ENCODE peak calls at places on chromosomes 11 and 22, in five cellular contexts. One of them, this sample, is unnamed.

GRCh38 chr11:95147364-95147905 is 57.8 kb downstream of the ENDOD1 start:
- DNase-seq in dermis blood vessel endothelial cell: peak
- DNase-seq in suprapubic skin: no peak
- DNase-seq in germinal center: no peak
- DNase-seq in activated CD4-positive, alpha-beta T cell treated with anti-CD3 and anti-CD28 coated beads, Interleukin-2, amount 50 U/mL, for 1 hour: no peak
- DNase-seq in this sample: no peak

GRCh38 chr22:16807109-16807508 is 18.1 kb downstream of the XKR3 start:
- DNase-seq in dermis blood vessel endothelial cell: no peak
- DNase-seq in suprapubic skin: no peak
- DNase-seq in germinal center: no peak
- DNase-seq in activated CD4-positive, alpha-beta T cell treated with anti-CD3 and anti-CD28 coated beads, Interleukin-2, amount 50 U/mL, for 1 hour: no peak
- DNase-seq in this sample: no peak

GRCh38 chr11:16356751-16357365 is 512 bp upstream of the SOX6 start:
- DNase-seq in dermis blood vessel endothelial cell: no peak
- DNase-seq in suprapubic skin: no peak
- DNase-seq in germinal center: no peak
- DNase-seq in activated CD4-positive, alpha-beta T cell treated with anti-CD3 and anti-CD28 coated beads, Interleukin-2, amount 50 U/mL, for 1 hour: no peak
- DNase-seq in this sample: no peak

GRCh38 chr11:70233511-70233919 is 30.4 kb downstream of the FADD start:
- DNase-seq in dermis blood vessel endothelial cell: peak
- DNase-seq in suprapubic skin: no peak
- DNase-seq in germinal center: no peak
- DNase-seq in activated CD4-positive, alpha-beta T cell treated with anti-CD3 and anti-CD28 coated beads, Interleukin-2, amount 50 U/mL, for 1 hour: no peak
- DNase-seq in this sample: no peak

GRCh38 chr22:26516503-26516902 is 4.2 kb upstream of the TFIP11 start:
- DNase-seq in dermis blood vessel endothelial cell: no peak
- DNase-seq in suprapubic skin: no peak
- DNase-seq in germinal center: no peak
- DNase-seq in activated CD4-positive, alpha-beta T cell treated with anti-CD3 and anti-CD28 coated beads, Interleukin-2, amount 50 U/mL, for 1 hour: no peak
- DNase-seq in this sample: no peak

GRCh38 chr11:102836290-102836875 is 7.0 kb downstream of the MMP3 start:
- DNase-seq in dermis blood vessel endothelial cell: no peak
- DNase-seq in suprapubic skin: no peak
- DNase-seq in germinal center: no peak
- DNase-seq in activated CD4-positive, alpha-beta T cell treated with anti-CD3 and anti-CD28 coated beads, Interleukin-2, amount 50 U/mL, for 1 hour: no peak
- DNase-seq in this sample: no peak

GRCh38 chr11:101306721-101307120 is 177.1 kb upstream of the PGR start:
- DNase-seq in dermis blood vessel endothelial cell: no peak
- DNase-seq in suprapubic skin: no peak
- DNase-seq in germinal center: no peak
- DNase-seq in activated CD4-positive, alpha-beta T cell treated with anti-CD3 and anti-CD28 coated beads, Interleukin-2, amount 50 U/mL, for 1 hour: no peak
- DNase-seq in this sample: no peak

GRCh38 chr11:94315664-94316063 is 11.3 kb downstream of the IZUMO1R start:
- DNase-seq in dermis blood vessel endothelial cell: no peak
- DNase-seq in suprapubic skin: no peak
- DNase-seq in germinal center: no peak
- DNase-seq in activated CD4-positive, alpha-beta T cell treated with anti-CD3 and anti-CD28 coated beads, Interleukin-2, amount 50 U/mL, for 1 hour: no peak
- DNase-seq in this sample: no peak

GRCh38 chr11:36412781-36413383 is 97.2 kb downstream of the TRAF6 start:
- DNase-seq in dermis blood vessel endothelial cell: no peak
- DNase-seq in suprapubic skin: no peak
- DNase-seq in germinal center: no peak
- DNase-seq in activated CD4-positive, alpha-beta T cell treated with anti-CD3 and anti-CD28 coated beads, Interleukin-2, amount 50 U/mL, for 1 hour: no peak
- DNase-seq in this sample: no peak

GRCh38 chr11:123006860-123007542 is 25.4 kb upstream of the BSX start:
- DNase-seq in dermis blood vessel endothelial cell: no peak
- DNase-seq in suprapubic skin: no peak
- DNase-seq in germinal center: no peak
- DNase-seq in activated CD4-positive, alpha-beta T cell treated with anti-CD3 and anti-CD28 coated beads, Interleukin-2, amount 50 U/mL, for 1 hour: no peak
- DNase-seq in this sample: no peak

GRCh38 chr22:26590525-26590858 is 560 bp upstream of the TPST2 start:
- DNase-seq in dermis blood vessel endothelial cell: peak
- DNase-seq in suprapubic skin: no peak
- DNase-seq in germinal center: no peak
- DNase-seq in activated CD4-positive, alpha-beta T cell treated with anti-CD3 and anti-CD28 coated beads, Interleukin-2, amount 50 U/mL, for 1 hour: no peak
- DNase-seq in this sample: no peak

GRCh38 chr22:27238935-27239510 is 562.5 kb downstream of the MN1 start:
- DNase-seq in dermis blood vessel endothelial cell: peak
- DNase-seq in suprapubic skin: no peak
- DNase-seq in germinal center: no peak
- DNase-seq in activated CD4-positive, alpha-beta T cell treated with anti-CD3 and anti-CD28 coated beads, Interleukin-2, amount 50 U/mL, for 1 hour: no peak
- DNase-seq in this sample: no peak

GRCh38 chr11:117914398-117914761 is 14.8 kb downstream of the TMPRSS13 start:
- DNase-seq in dermis blood vessel endothelial cell: no peak
- DNase-seq in suprapubic skin: no peak
- DNase-seq in germinal center: no peak
- DNase-seq in activated CD4-positive, alpha-beta T cell treated with anti-CD3 and anti-CD28 coated beads, Interleukin-2, amount 50 U/mL, for 1 hour: no peak
- DNase-seq in this sample: no peak

GRCh38 chr11:9002920-9003572 is 755 bp downstream of the NRIP3 start:
- DNase-seq in dermis blood vessel endothelial cell: no peak
- DNase-seq in suprapubic skin: no peak
- DNase-seq in germinal center: no peak
- DNase-seq in activated CD4-positive, alpha-beta T cell treated with anti-CD3 and anti-CD28 coated beads, Interleukin-2, amount 50 U/mL, for 1 hour: no peak
- DNase-seq in this sample: peak

GRCh38 chr11:85779956-85780640 is 30.8 kb downstream of the SYTL2 start:
- DNase-seq in dermis blood vessel endothelial cell: no peak
- DNase-seq in suprapubic skin: no peak
- DNase-seq in germinal center: no peak
- DNase-seq in activated CD4-positive, alpha-beta T cell treated with anti-CD3 and anti-CD28 coated beads, Interleukin-2, amount 50 U/mL, for 1 hour: no peak
- DNase-seq in this sample: no peak

GRCh38 chr11:64296830-64297721 is 3.1 kb upstream of the CATSPERZ start:
- DNase-seq in dermis blood vessel endothelial cell: no peak
- DNase-seq in suprapubic skin: no peak
- DNase-seq in germinal center: no peak
- DNase-seq in activated CD4-positive, alpha-beta T cell treated with anti-CD3 and anti-CD28 coated beads, Interleukin-2, amount 50 U/mL, for 1 hour: no peak
- DNase-seq in this sample: no peak

GRCh38 chr22:36015806-36016519 is 12.7 kb downstream of the RBFOX2 start:
- DNase-seq in dermis blood vessel endothelial cell: no peak
- DNase-seq in suprapubic skin: no peak
- DNase-seq in germinal center: no peak
- DNase-seq in activated CD4-positive, alpha-beta T cell treated with anti-CD3 and anti-CD28 coated beads, Interleukin-2, amount 50 U/mL, for 1 hour: no peak
- DNase-seq in this sample: no peak

GRCh38 chr11:27356624-27357222 is 6.3 kb downstream of the CCDC34 start:
- DNase-seq in dermis blood vessel endothelial cell: no peak
- DNase-seq in suprapubic skin: no peak
- DNase-seq in germinal center: no peak
- DNase-seq in activated CD4-positive, alpha-beta T cell treated with anti-CD3 and anti-CD28 coated beads, Interleukin-2, amount 50 U/mL, for 1 hour: no peak
- DNase-seq in this sample: no peak

GRCh38 chr22:34303656-34304055 is 383.4 kb upstream of the LARGE1 start:
- DNase-seq in dermis blood vessel endothelial cell: no peak
- DNase-seq in suprapubic skin: no peak
- DNase-seq in germinal center: no peak
- DNase-seq in activated CD4-positive, alpha-beta T cell treated with anti-CD3 and anti-CD28 coated beads, Interleukin-2, amount 50 U/mL, for 1 hour: no peak
- DNase-seq in this sample: no peak

GRCh38 chr11:72493426-72494108 is 59.2 kb upstream of the CLPB start:
- DNase-seq in dermis blood vessel endothelial cell: no peak
- DNase-seq in suprapubic skin: no peak
- DNase-seq in germinal center: no peak
- DNase-seq in activated CD4-positive, alpha-beta T cell treated with anti-CD3 and anti-CD28 coated beads, Interleukin-2, amount 50 U/mL, for 1 hour: no peak
- DNase-seq in this sample: no peak

GRCh38 chr11:102026217-102026616 is 21.0 kb upstream of the CFAP300 start:
- DNase-seq in dermis blood vessel endothelial cell: no peak
- DNase-seq in suprapubic skin: no peak
- DNase-seq in germinal center: no peak
- DNase-seq in activated CD4-positive, alpha-beta T cell treated with anti-CD3 and anti-CD28 coated beads, Interleukin-2, amount 50 U/mL, for 1 hour: no peak
- DNase-seq in this sample: no peak

GRCh38 chr11:102810943-102811528 is 13.1 kb upstream of the MMP1 start:
- DNase-seq in dermis blood vessel endothelial cell: peak
- DNase-seq in suprapubic skin: no peak
- DNase-seq in germinal center: no peak
- DNase-seq in activated CD4-positive, alpha-beta T cell treated with anti-CD3 and anti-CD28 coated beads, Interleukin-2, amount 50 U/mL, for 1 hour: no peak
- DNase-seq in this sample: no peak

GRCh38 chr11:23767576-23767975 is 729.3 kb upstream of the LUZP2 start:
- DNase-seq in dermis blood vessel endothelial cell: no peak
- DNase-seq in suprapubic skin: no peak
- DNase-seq in germinal center: no peak
- DNase-seq in activated CD4-positive, alpha-beta T cell treated with anti-CD3 and anti-CD28 coated beads, Interleukin-2, amount 50 U/mL, for 1 hour: no peak
- DNase-seq in this sample: no peak

GRCh38 chr11:6319001-6319878 is 1.1 kb downstream of the CAVIN3 start:
- DNase-seq in dermis blood vessel endothelial cell: peak
- DNase-seq in suprapubic skin: peak
- DNase-seq in germinal center: no peak
- DNase-seq in activated CD4-positive, alpha-beta T cell treated with anti-CD3 and anti-CD28 coated beads, Interleukin-2, amount 50 U/mL, for 1 hour: no peak
- DNase-seq in this sample: no peak

GRCh38 chr11:1964348-1964747 is 17.2 kb downstream of the MRPL23 start:
- DNase-seq in dermis blood vessel endothelial cell: no peak
- DNase-seq in suprapubic skin: no peak
- DNase-seq in germinal center: no peak
- DNase-seq in activated CD4-positive, alpha-beta T cell treated with anti-CD3 and anti-CD28 coated beads, Interleukin-2, amount 50 U/mL, for 1 hour: no peak
- DNase-seq in this sample: no peak

GRCh38 chr11:63745304-63746170 is 23.0 kb downstream of the ZFTA start:
- DNase-seq in dermis blood vessel endothelial cell: peak
- DNase-seq in suprapubic skin: no peak
- DNase-seq in germinal center: no peak
- DNase-seq in activated CD4-positive, alpha-beta T cell treated with anti-CD3 and anti-CD28 coated beads, Interleukin-2, amount 50 U/mL, for 1 hour: no peak
- DNase-seq in this sample: no peak

GRCh38 chr11:4049006-4049405 is 45.6 kb upstream of the RRM1 start:
- DNase-seq in dermis blood vessel endothelial cell: no peak
- DNase-seq in suprapubic skin: no peak
- DNase-seq in germinal center: no peak
- DNase-seq in activated CD4-positive, alpha-beta T cell treated with anti-CD3 and anti-CD28 coated beads, Interleukin-2, amount 50 U/mL, for 1 hour: no peak
- DNase-seq in this sample: no peak

GRCh38 chr11:7143908-7144307 is 55.1 kb downstream of the RBMXL2 start:
- DNase-seq in dermis blood vessel endothelial cell: peak
- DNase-seq in suprapubic skin: no peak
- DNase-seq in germinal center: no peak
- DNase-seq in activated CD4-positive, alpha-beta T cell treated with anti-CD3 and anti-CD28 coated beads, Interleukin-2, amount 50 U/mL, for 1 hour: no peak
- DNase-seq in this sample: no peak

GRCh38 chr11:31915867-31916266 is 104.7 kb upstream of the PAX6 start:
- DNase-seq in dermis blood vessel endothelial cell: no peak
- DNase-seq in suprapubic skin: no peak
- DNase-seq in germinal center: no peak
- DNase-seq in activated CD4-positive, alpha-beta T cell treated with anti-CD3 and anti-CD28 coated beads, Interleukin-2, amount 50 U/mL, for 1 hour: no peak
- DNase-seq in this sample: no peak

GRCh38 chr11:62832346-62833234 is at the start of gene TEX54:
- DNase-seq in dermis blood vessel endothelial cell: no peak
- DNase-seq in suprapubic skin: peak
- DNase-seq in germinal center: no peak
- DNase-seq in activated CD4-positive, alpha-beta T cell treated with anti-CD3 and anti-CD28 coated beads, Interleukin-2, amount 50 U/mL, for 1 hour: no peak
- DNase-seq in this sample: no peak